ENCODE peak calls at places on chromosomes 6 and 20, in four cellular contexts. One of them, this sample, is unnamed.

GRCh38 chr6:47169785-47170685 is 127.9 kb upstream of the ADGRF1 start:
- DNase-seq in H1: no peak
- DNase-seq in GM12878: no peak
- DNase-seq in K562: no peak
- DNase-seq in this sample: no peak

GRCh38 chr6:125533710-125534397 is 215.6 kb upstream of the HEY2 start:
- DNase-seq in H1: no peak
- DNase-seq in GM12878: no peak
- DNase-seq in K562: no peak
- DNase-seq in this sample: no peak

GRCh38 chr6:37871616-37872384 is 52.3 kb downstream of the ZFAND3 start:
- DNase-seq in H1: no peak
- DNase-seq in GM12878: no peak
- DNase-seq in K562: no peak
- DNase-seq in this sample: no peak

GRCh38 chr6:149271348-149272340 is 45.9 kb upstream of the TAB2 start:
- DNase-seq in H1: no peak
- DNase-seq in GM12878: peak; percentile 65
- DNase-seq in K562: no peak
- DNase-seq in this sample: no peak

GRCh38 chr6:129659590-129660345 is 50.2 kb downstream of the ARHGAP18 start:
- DNase-seq in H1: no peak
- DNase-seq in GM12878: no peak
- DNase-seq in K562: peak; percentile 39
- DNase-seq in this sample: no peak

GRCh38 chr6:111361648-111362047 is 121.4 kb downstream of the REV3L start:
- DNase-seq in H1: peak; percentile 9
- DNase-seq in GM12878: no peak
- DNase-seq in K562: peak; percentile 20
- DNase-seq in this sample: peak; percentile 10

GRCh38 chr6:154991207-154991606 is 3.9 kb upstream of the TIAM2 start:
- DNase-seq in H1: no peak
- DNase-seq in GM12878: no peak
- DNase-seq in K562: no peak
- DNase-seq in this sample: no peak

GRCh38 chr20:62774762-62775161 is 21.5 kb upstream of the MRGBP start:
- DNase-seq in H1: no peak
- DNase-seq in GM12878: no peak
- DNase-seq in K562: peak; percentile 75
- DNase-seq in this sample: no peak

GRCh38 chr6:133895573-133896343 is 6.8 kb downstream of the TCF21 start:
- DNase-seq in H1: no peak
- DNase-seq in GM12878: no peak
- DNase-seq in K562: no peak
- DNase-seq in this sample: no peak

GRCh38 chr6:31575335-31575901 is at the start of gene TNF:
- DNase-seq in H1: no peak
- DNase-seq in GM12878: peak; percentile 91
- DNase-seq in K562: no peak
- DNase-seq in this sample: no peak

GRCh38 chr6:138432063-138432356 is 28.0 kb downstream of the HEBP2 start:
- DNase-seq in H1: no peak
- DNase-seq in GM12878: no peak
- DNase-seq in K562: no peak
- DNase-seq in this sample: no peak

GRCh38 chr6:139743629-139744028 is 369.2 kb upstream of the CITED2 start:
- DNase-seq in H1: no peak
- DNase-seq in GM12878: no peak
- DNase-seq in K562: no peak
- DNase-seq in this sample: peak; percentile 10

GRCh38 chr6:63689421-63689820 is 53.8 kb downstream of the PHF3 start:
- DNase-seq in H1: no peak
- DNase-seq in GM12878: no peak
- DNase-seq in K562: no peak
- DNase-seq in this sample: no peak

GRCh38 chr6:155141002-155141401 is 122.8 kb upstream of the CLDN20 start:
- DNase-seq in H1: no peak
- DNase-seq in GM12878: no peak
- DNase-seq in K562: no peak
- DNase-seq in this sample: no peak

GRCh38 chr6:48474764-48475674 is 364.0 kb upstream of the PTCHD4 start:
- DNase-seq in H1: no peak
- DNase-seq in GM12878: no peak
- DNase-seq in K562: no peak
- DNase-seq in this sample: no peak

GRCh38 chr6:20327141-20327540 is 74.5 kb upstream of the E2F3 start:
- DNase-seq in H1: no peak
- DNase-seq in GM12878: no peak
- DNase-seq in K562: no peak
- DNase-seq in this sample: no peak

GRCh38 chr6:1798303-1798964 is 188.7 kb downstream of the FOXC1 start:
- DNase-seq in H1: no peak
- DNase-seq in GM12878: no peak
- DNase-seq in K562: no peak
- DNase-seq in this sample: no peak

GRCh38 chr6:109174911-109175310 is 79.6 kb downstream of the CEP57L1 start:
- DNase-seq in H1: no peak
- DNase-seq in GM12878: no peak
- DNase-seq in K562: no peak
- DNase-seq in this sample: no peak

GRCh38 chr6:558089-558488 is 98.8 kb downstream of the HUS1B start:
- DNase-seq in H1: no peak
- DNase-seq in GM12878: no peak
- DNase-seq in K562: no peak
- DNase-seq in this sample: no peak

DNA sequence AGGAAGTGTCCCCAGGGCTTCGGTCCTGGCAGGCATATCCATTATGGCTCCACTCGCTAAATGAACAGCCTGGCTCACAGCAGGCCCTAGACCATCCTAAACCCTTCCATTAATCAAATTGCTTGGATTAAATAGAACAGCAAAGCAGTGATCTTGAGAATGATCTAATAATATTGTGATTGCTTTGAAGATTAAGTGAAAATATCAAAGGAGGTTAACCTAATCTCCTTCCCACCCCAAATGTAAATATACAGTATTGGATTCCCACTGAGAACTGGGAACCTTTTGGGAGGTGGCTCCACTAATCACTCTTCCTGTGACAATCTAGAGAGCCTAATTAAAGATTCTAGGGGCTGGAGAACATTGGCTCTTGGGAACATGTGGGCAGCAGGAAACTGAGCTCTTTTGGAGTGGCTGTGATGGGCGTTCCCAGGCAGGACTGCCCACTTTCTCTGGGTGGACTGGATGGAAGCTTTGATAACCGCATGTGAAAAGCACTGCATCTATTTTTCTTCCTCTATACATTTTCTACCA is 68.3 kb upstream of the FRMD1 start:
- DNase-seq in H1: no peak
- DNase-seq in GM12878: no peak
- DNase-seq in K562: no peak
- DNase-seq in this sample: no peak
- TF ChIP-seq YY1 in H1: no peak
- TF ChIP-seq YY1 in GM12878: no peak
- TF ChIP-seq YY1 in K562: no peak
- TF ChIP-seq YY1 in this sample: no peak

DNA sequence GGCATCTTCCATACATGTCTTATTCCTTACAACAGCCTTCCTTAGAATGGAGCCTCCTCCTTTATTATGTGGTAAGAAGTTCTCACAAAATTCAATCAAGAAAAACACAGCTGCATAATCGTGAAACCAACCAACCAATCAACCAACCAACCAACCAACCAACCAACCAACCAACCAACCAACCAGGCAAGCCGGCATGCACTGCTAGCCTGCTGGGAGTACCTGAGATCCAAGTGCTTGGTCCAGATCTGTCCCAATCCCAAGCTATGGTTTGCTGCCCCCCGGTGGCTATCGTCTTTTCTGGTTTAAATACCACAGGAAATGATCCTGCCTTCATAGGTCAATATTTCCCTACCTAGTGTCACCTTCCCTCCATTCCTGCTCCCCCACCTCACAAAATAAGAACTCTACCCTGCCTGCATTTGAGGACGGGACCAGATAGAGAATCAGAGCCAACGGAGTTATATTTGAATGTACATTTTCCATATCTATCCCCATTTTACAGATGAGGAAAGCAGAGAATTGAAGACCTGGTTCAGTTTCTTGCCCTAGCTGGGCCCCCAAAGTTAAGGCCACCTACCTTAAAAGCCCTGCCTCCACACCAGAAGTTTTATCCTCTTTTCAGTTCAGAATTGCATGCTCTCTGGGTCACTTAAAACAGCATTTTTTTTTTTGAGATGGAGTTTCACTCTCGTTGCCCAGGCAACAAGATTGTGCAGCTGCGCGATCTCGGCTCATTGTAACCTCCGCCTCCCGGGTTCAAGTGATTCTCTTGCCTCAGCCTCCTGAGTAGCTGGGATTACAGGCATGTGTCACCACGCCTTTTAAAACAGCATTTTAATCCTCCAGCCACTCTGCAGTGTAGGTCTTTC is 27.1 kb downstream of the RAB44 start:
- DNase-seq in H1: peak; percentile 49
- DNase-seq in GM12878: no peak
- DNase-seq in K562: peak; percentile 80
- DNase-seq in this sample: peak; percentile 78
- TF ChIP-seq EGR1 in H1: no peak
- TF ChIP-seq EGR1 in GM12878: no peak
- TF ChIP-seq EGR1 in K562: no peak
- TF ChIP-seq EGR1 in this sample: no peak

GRCh38 chr20:44886276-44886671 is 769 bp downstream of the YWHAB start:
- DNase-seq in H1: no peak
- DNase-seq in GM12878: no peak
- DNase-seq in K562: no peak
- DNase-seq in this sample: no peak

GRCh38 chr20:44885392-44886275 is at the start of gene YWHAB:
- DNase-seq in H1: peak; percentile 95
- DNase-seq in GM12878: peak; percentile 89
- DNase-seq in K562: peak; percentile 97
- DNase-seq in this sample: peak; percentile 91

GRCh38 chr20:44886828-44887227 is 1.3 kb downstream of the YWHAB start:
- DNase-seq in H1: no peak
- DNase-seq in GM12878: no peak
- DNase-seq in K562: no peak
- DNase-seq in this sample: no peak

GRCh38 chr20:44887466-44887865 is 2.0 kb downstream of the YWHAB start:
- DNase-seq in H1: no peak
- DNase-seq in GM12878: no peak
- DNase-seq in K562: no peak
- DNase-seq in this sample: no peak

DNA sequence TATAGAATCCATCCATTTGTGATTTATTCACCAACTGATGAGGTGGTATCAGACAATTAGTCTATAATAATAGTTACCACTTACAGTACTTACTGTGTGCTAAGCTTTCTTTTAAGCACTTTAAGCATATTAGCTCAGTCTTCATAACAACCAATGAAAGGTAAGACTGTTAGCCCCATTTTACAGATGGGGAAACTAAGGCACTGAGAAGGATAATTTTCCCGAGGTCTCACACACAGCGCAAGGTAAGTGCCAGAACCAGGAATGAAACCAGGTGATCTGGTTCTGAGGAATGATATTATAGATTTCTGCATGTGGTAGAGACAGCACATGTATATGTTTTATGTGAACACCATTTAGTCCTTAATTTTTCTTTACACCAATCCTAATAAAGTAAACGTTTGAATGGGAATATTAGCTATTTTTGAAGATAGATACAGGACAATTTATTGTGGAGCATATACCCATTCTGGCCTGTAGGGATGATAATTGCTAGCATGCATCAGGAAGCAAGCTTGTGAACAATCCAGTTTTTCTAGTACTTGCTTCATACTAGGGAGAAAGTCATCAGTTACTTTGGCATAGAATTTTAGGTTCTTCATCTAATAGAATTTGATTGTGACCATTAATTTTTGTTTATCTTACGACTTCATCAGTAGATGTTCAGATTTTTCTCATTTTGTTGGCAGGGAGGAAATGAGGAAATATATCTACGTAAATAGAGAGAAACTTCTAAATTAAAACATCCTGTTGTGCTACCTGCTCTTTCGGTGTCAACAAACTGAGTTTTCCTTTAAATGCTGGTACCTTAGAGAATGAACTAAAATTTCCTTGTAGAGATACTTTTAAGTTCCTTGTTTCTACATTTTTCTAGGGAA is 3.0 kb downstream of the YWHAB start:
- DNase-seq in H1: no peak
- DNase-seq in GM12878: no peak
- DNase-seq in K562: no peak
- DNase-seq in this sample: no peak
- TF ChIP-seq ATF3 in H1: no peak
- TF ChIP-seq ATF3 in GM12878: no peak
- TF ChIP-seq ATF3 in K562: no peak
- TF ChIP-seq ATF3 in this sample: no peak

GRCh38 chr6:143149771-143150170 is 89.1 kb downstream of the AIG1 start:
- DNase-seq in H1: no peak
- DNase-seq in GM12878: no peak
- DNase-seq in K562: no peak
- DNase-seq in this sample: no peak
- TF ChIP-seq YY1 in H1: no peak
- TF ChIP-seq YY1 in GM12878: no peak
- TF ChIP-seq YY1 in K562: no peak
- TF ChIP-seq YY1 in this sample: no peak

This sample was measured in HCT116.